ENCODE peak calls at places on chromosomes 4 and X, in seven cellular contexts. C is ovary, A is Peyer's patch, S is HepG2, G is transverse colon, N is K562, J is breast epithelium. D is an unnamed sample.

GRCh38 chrX:77087529-77088169 is 359.5 kb upstream of the FGF16 start:
- DNase-seq in C (peak; percentile 33), G (peak; percentile 8), A (no peak), N (no peak), S (peak; percentile 92), J (no peak), D (peak; percentile 55)

GRCh38 chr4:155603360-155603891 is 63.2 kb upstream of the GUCY1A1 start:
- DNase-seq in C (no peak), G (no peak), N (no peak), S (no peak), J (no peak), A (no peak), D (no peak)

GRCh38 chr4:125433453-125433852 is 118.7 kb downstream of the FAT4 start:
- DNase-seq in J (no peak), G (no peak), A (no peak), N (no peak), C (no peak), S (no peak), D (no peak)

GRCh38 chr4:54912155-54912554 is 213.2 kb downstream of the KDR start:
- DNase-seq in N (no peak), A (no peak), G (no peak), J (no peak), S (no peak), C (no peak), D (no peak)

GRCh38 chr4:2291705-2292651 is 30.1 kb upstream of the MXD4 start:
- DNase-seq in S (no peak), A (peak; percentile 47), J (peak; percentile 49), G (no peak), N (no peak), C (no peak), D (peak; percentile 1)

GRCh38 chr4:55951191-55951922 is 2.6 kb downstream of the CEP135 start:
- DNase-seq in A (no peak), G (no peak), S (no peak), J (no peak), C (no peak), N (no peak), D (no peak)

GRCh38 chr4:142925161-142925560 is 79.1 kb upstream of the INPP4B start:
- DNase-seq in C (no peak), S (no peak), A (no peak), G (no peak), J (no peak), N (no peak), D (no peak)

GRCh38 chrX:147342197-147342596 is 527.7 kb upstream of the CXorf51A start:
- DNase-seq in S (no peak), C (no peak), G (no peak), J (no peak), N (no peak), A (no peak), D (no peak)

GRCh38 chr4:157014621-157015591 is 43.3 kb upstream of the PDGFC start:
- DNase-seq in S (no peak), N (no peak), G (no peak), A (no peak), J (no peak), C (no peak), D (no peak)

GRCh38 chrX:68490644-68491043 is 8.2 kb upstream of the YIPF6 start:
- DNase-seq in S (peak; percentile 58), J (no peak), G (no peak), C (no peak), N (peak; percentile 23), A (no peak), D (no peak)

GRCh38 chr4:73901031-73901430 is 31.8 kb downstream of the CXCL1 start:
- DNase-seq in N (no peak), A (no peak), S (no peak), C (no peak), G (no peak), J (no peak), D (no peak)

GRCh38 chr4:27128431-27128830 is 267.8 kb downstream of the STIM2 start:
- DNase-seq in S (no peak), C (no peak), A (no peak), J (no peak), G (no peak), N (no peak), D (no peak)

GRCh38 chr4:109985993-109986640 is 73.4 kb downstream of the EGF start:
- DNase-seq in S (no peak), J (no peak), N (no peak), C (no peak), A (no peak), G (no peak), D (no peak)

GRCh38 chr4:6200922-6201362 is 593 bp upstream of the JAKMIP1 start:
- DNase-seq in S (peak; percentile 34), C (no peak), N (no peak), A (no peak), G (no peak), J (no peak), D (peak; percentile 35)

GRCh38 chrX:115364625-115365024 is 75.1 kb downstream of the LUZP4 start:
- DNase-seq in C (no peak), J (no peak), S (peak; percentile 46), G (no peak), N (no peak), A (no peak), D (no peak)

GRCh38 chrX:143633530-143634372 is 2.1 kb downstream of the SLITRK4 start:
- DNase-seq in C (no peak), G (no peak), N (no peak), S (no peak), J (no peak), A (peak; percentile 25), D (peak; percentile 19)

DNA sequence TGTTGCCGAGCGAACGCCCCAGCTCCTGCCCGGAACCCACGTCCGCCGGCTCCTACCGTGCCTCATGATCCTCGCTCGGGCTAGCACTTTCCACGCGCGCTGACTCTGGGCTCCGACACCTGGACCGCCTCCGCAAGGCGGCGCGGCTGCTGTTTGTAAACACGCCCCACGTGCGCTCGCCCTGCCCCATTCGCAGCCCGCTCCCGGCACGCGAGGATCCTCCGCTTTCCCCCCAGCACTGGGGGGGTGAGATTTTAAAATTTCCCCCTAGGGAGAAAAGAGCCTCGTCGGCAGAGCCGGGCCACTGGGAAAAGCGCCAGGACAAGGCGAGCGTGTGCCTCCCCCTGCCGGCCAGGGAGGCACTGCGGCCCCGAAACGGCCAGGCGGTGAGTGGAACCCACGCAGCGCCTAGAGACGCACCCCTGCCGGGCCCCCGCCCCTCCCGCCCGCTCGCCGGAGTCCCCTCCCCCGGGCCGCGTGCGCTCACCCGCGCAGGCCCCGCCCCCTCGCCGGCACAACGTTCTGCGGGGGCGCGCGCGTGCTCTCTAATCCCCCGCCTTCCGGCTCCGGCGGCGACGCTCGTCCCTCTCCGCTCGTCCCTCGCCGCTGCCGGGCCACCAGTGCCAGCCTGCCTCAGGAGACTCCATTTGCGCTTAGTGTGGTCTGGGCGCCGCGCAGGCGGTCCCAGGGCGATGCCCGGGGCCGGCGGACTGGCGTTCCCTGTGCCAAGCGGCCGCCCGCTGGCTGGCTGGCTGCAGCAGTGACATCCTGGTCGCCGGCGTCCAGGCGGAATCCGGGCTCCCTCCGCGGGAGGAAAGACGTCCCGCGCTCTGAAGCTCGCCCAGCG is at the start of gene TIGD2:
- DNase-seq in S (peak; percentile 69), J (peak; percentile 86), N (peak; percentile 95), A (peak; percentile 94), G (peak; percentile 92), C (peak; percentile 86), D (peak; percentile 93)
- TF ChIP-seq POLR2A in S (peak; percentile 88), J (peak; percentile 61), N (peak; percentile 91), A (peak; percentile 89), G (peak; percentile 86), C (no peak), D (peak; percentile 89)

DNA sequence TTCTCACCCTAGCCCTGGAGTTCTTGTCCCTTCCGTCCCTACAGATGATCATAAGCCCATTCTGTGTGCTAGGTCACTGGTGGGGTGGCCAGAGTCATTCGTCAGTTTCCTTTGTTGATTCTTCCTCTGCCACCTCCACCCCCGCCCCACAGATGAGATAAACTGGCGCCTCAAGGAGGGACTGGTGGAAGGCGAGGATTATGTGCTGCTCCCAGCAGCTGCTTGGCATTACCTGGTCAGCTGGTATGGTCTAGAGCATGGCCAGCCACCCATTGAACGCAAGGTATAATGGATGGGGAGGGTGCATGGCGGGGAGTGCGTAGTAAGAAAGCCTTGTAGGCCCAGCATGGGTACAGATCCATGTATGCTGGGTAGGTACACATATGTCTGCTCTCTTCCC is 6.4 kb downstream of the USP11 start:
- DNase-seq in S (no peak), G (no peak), A (no peak), J (no peak), N (no peak), C (no peak), D (no peak)
- TF ChIP-seq CTCF in S (no peak), G (no peak), A (no peak), J (no peak), N (no peak), C (no peak), D (no peak)

GRCh38 chrX:53313746-53314105 is 32.3 kb upstream of the IQSEC2 start:
- DNase-seq in S (no peak), A (no peak), N (no peak), G (no peak), J (no peak), C (no peak), D (no peak)
- H3K27ac ChIP-seq in S (no peak overlapping the region), A (no peak overlapping the region), N (no peak overlapping the region), G (no peak overlapping the region), J (no peak overlapping the region), C (no peak overlapping the region), D (peak overlapping the region; percentile 40)

DNA sequence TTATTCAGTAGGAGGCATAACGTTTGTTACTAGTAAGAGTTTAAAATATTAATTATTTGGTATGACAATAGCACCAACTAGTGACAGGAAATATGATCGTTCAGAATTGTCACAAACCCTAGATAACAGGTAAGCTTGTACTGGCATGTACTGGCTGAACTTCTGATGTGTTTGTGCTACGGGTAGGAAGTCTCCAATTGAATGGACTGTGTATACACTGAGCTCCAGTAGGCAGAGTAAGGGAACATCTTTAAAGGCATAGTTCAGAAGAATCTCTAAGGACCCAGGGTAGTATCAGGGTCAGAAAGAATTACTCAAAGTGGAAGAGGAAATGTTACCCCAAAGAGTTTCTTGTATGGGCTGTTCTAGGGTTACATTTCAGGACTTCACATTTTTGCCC is 230.4 kb downstream of the EDA2R start:
- DNase-seq in A (no peak), G (no peak), J (no peak), S (no peak), C (no peak), N (peak; percentile 4), D (no peak)
- TF ChIP-seq POLR2A in A (no peak), G (no peak), J (no peak), S (no peak), C (no peak), N (no peak), D (no peak)

GRCh38 chrX:106999002-106999975 is 723 bp downstream of the MORC4 start:
- DNase-seq in C (peak; percentile 70), N (no peak), G (peak; percentile 52), A (peak; percentile 59), J (no peak), S (peak; percentile 28), D (peak; percentile 62)
- TF ChIP-seq CTCF in C (peak; percentile 15), N (peak; percentile 37), G (peak; percentile 29), A (no peak), J (peak; percentile 17), S (peak; percentile 75), D (peak; percentile 50)